ENCODE peak calls at places on chromosomes 3 and 15, in ten cellular contexts. One of them, this sample, is unnamed.

GRCh38 chr3:157438371-157438735 is 1.7 kb downstream of the PTX3 start:
- DNase-seq in IMR-90: no peak
- DNase-seq in GM13977: peak
- DNase-seq in body of pancreas: peak
- DNase-seq in cardiac fibroblast: peak
- DNase-seq in H9: peak
- DNase-seq in CD14-positive monocyte: no peak
- DNase-seq in Calu3: peak
- DNase-seq in fibroblast of pulmonary artery: peak
- DNase-seq in coronary artery: no peak
- DNase-seq in this sample: no peak

GRCh38 chr15:66737243-66738010 is 35.4 kb downstream of the SMAD6 start:
- DNase-seq in IMR-90: no peak
- DNase-seq in GM13977: no peak
- DNase-seq in body of pancreas: no peak
- DNase-seq in cardiac fibroblast: no peak
- DNase-seq in H9: no peak
- DNase-seq in CD14-positive monocyte: no peak
- DNase-seq in Calu3: no peak
- DNase-seq in fibroblast of pulmonary artery: no peak
- DNase-seq in coronary artery: no peak
- DNase-seq in this sample: no peak

GRCh38 chr3:182713743-182714517 is 79.4 kb upstream of the ATP11B start:
- DNase-seq in IMR-90: peak
- DNase-seq in GM13977: peak
- DNase-seq in body of pancreas: no peak
- DNase-seq in cardiac fibroblast: peak
- DNase-seq in H9: no peak
- DNase-seq in CD14-positive monocyte: no peak
- DNase-seq in Calu3: peak
- DNase-seq in fibroblast of pulmonary artery: peak
- DNase-seq in coronary artery: no peak
- DNase-seq in this sample: peak

GRCh38 chr15:63019539-63020109 is 22.9 kb upstream of the TPM1 start:
- DNase-seq in IMR-90: peak
- DNase-seq in GM13977: no peak
- DNase-seq in body of pancreas: peak
- DNase-seq in cardiac fibroblast: peak
- DNase-seq in H9: peak
- DNase-seq in CD14-positive monocyte: no peak
- DNase-seq in Calu3: peak
- DNase-seq in fibroblast of pulmonary artery: peak
- DNase-seq in coronary artery: peak
- DNase-seq in this sample: no peak

GRCh38 chr3:39154323-39155021 is 1.1 kb upstream of the CSRNP1 start:
- DNase-seq in IMR-90: no peak
- DNase-seq in GM13977: no peak
- DNase-seq in body of pancreas: peak
- DNase-seq in cardiac fibroblast: no peak
- DNase-seq in H9: peak
- DNase-seq in CD14-positive monocyte: no peak
- DNase-seq in Calu3: no peak
- DNase-seq in fibroblast of pulmonary artery: no peak
- DNase-seq in coronary artery: peak
- DNase-seq in this sample: no peak

GRCh38 chr15:61050844-61051569 is 178.1 kb downstream of the RORA start:
- DNase-seq in IMR-90: peak
- DNase-seq in GM13977: no peak
- DNase-seq in body of pancreas: no peak
- DNase-seq in cardiac fibroblast: no peak
- DNase-seq in H9: no peak
- DNase-seq in CD14-positive monocyte: no peak
- DNase-seq in Calu3: no peak
- DNase-seq in fibroblast of pulmonary artery: no peak
- DNase-seq in coronary artery: no peak
- DNase-seq in this sample: no peak

GRCh38 chr3:172341482-172342059 is 106.7 kb downstream of the GHSR start:
- DNase-seq in IMR-90: peak
- DNase-seq in GM13977: peak
- DNase-seq in body of pancreas: no peak
- DNase-seq in cardiac fibroblast: peak
- DNase-seq in H9: no peak
- DNase-seq in CD14-positive monocyte: no peak
- DNase-seq in Calu3: peak
- DNase-seq in fibroblast of pulmonary artery: peak
- DNase-seq in coronary artery: no peak
- DNase-seq in this sample: peak

GRCh38 chr15:40693904-40694705 is 869 bp upstream of the RAD51 start:
- DNase-seq in IMR-90: no peak
- DNase-seq in GM13977: no peak
- DNase-seq in body of pancreas: no peak
- DNase-seq in cardiac fibroblast: peak
- DNase-seq in H9: no peak
- DNase-seq in CD14-positive monocyte: peak
- DNase-seq in Calu3: no peak
- DNase-seq in fibroblast of pulmonary artery: peak
- DNase-seq in coronary artery: no peak
- DNase-seq in this sample: no peak

GRCh38 chr3:44832032-44832431 is 29.7 kb upstream of the TMEM42 start:
- DNase-seq in IMR-90: no peak
- DNase-seq in GM13977: no peak
- DNase-seq in body of pancreas: no peak
- DNase-seq in cardiac fibroblast: no peak
- DNase-seq in H9: no peak
- DNase-seq in CD14-positive monocyte: no peak
- DNase-seq in Calu3: no peak
- DNase-seq in fibroblast of pulmonary artery: no peak
- DNase-seq in coronary artery: no peak
- DNase-seq in this sample: no peak

GRCh38 chr3:144843099-144843498 is 871.5 kb downstream of the DIPK2A start:
- DNase-seq in IMR-90: no peak
- DNase-seq in GM13977: no peak
- DNase-seq in body of pancreas: no peak
- DNase-seq in cardiac fibroblast: no peak
- DNase-seq in H9: no peak
- DNase-seq in CD14-positive monocyte: no peak
- DNase-seq in Calu3: no peak
- DNase-seq in fibroblast of pulmonary artery: peak
- DNase-seq in coronary artery: no peak
- DNase-seq in this sample: no peak

GRCh38 chr3:5017953-5018531 is 38.8 kb downstream of the BHLHE40 start:
- DNase-seq in IMR-90: no peak
- DNase-seq in GM13977: no peak
- DNase-seq in body of pancreas: peak
- DNase-seq in cardiac fibroblast: peak
- DNase-seq in H9: no peak
- DNase-seq in CD14-positive monocyte: no peak
- DNase-seq in Calu3: peak
- DNase-seq in fibroblast of pulmonary artery: peak
- DNase-seq in coronary artery: peak
- DNase-seq in this sample: no peak

GRCh38 chr15:45604321-45604720 is 17.1 kb downstream of the BLOC1S6 start:
- DNase-seq in IMR-90: no peak
- DNase-seq in GM13977: no peak
- DNase-seq in body of pancreas: no peak
- DNase-seq in cardiac fibroblast: no peak
- DNase-seq in H9: no peak
- DNase-seq in CD14-positive monocyte: no peak
- DNase-seq in Calu3: no peak
- DNase-seq in fibroblast of pulmonary artery: no peak
- DNase-seq in coronary artery: no peak
- DNase-seq in this sample: no peak

GRCh38 chr3:174462908-174463307 is 396.2 kb upstream of the NAALADL2 start:
- DNase-seq in IMR-90: peak
- DNase-seq in GM13977: no peak
- DNase-seq in body of pancreas: no peak
- DNase-seq in cardiac fibroblast: no peak
- DNase-seq in H9: no peak
- DNase-seq in CD14-positive monocyte: no peak
- DNase-seq in Calu3: no peak
- DNase-seq in fibroblast of pulmonary artery: no peak
- DNase-seq in coronary artery: no peak
- DNase-seq in this sample: no peak

GRCh38 chr3:138675393-138675792 is 66.8 kb downstream of the FAIM start:
- DNase-seq in IMR-90: peak
- DNase-seq in GM13977: no peak
- DNase-seq in body of pancreas: no peak
- DNase-seq in cardiac fibroblast: peak
- DNase-seq in H9: no peak
- DNase-seq in CD14-positive monocyte: no peak
- DNase-seq in Calu3: no peak
- DNase-seq in fibroblast of pulmonary artery: peak
- DNase-seq in coronary artery: no peak
- DNase-seq in this sample: no peak

GRCh38 chr3:123757281-123757940 is 126.7 kb downstream of the MYLK start:
- DNase-seq in IMR-90: no peak
- DNase-seq in GM13977: no peak
- DNase-seq in body of pancreas: peak
- DNase-seq in cardiac fibroblast: peak
- DNase-seq in H9: no peak
- DNase-seq in CD14-positive monocyte: no peak
- DNase-seq in Calu3: peak
- DNase-seq in fibroblast of pulmonary artery: no peak
- DNase-seq in coronary artery: no peak
- DNase-seq in this sample: no peak

GRCh38 chr15:101067660-101068522 is 148.7 kb downstream of the LRRK1 start:
- DNase-seq in IMR-90: peak
- DNase-seq in GM13977: no peak
- DNase-seq in body of pancreas: no peak
- DNase-seq in cardiac fibroblast: no peak
- DNase-seq in H9: no peak
- DNase-seq in CD14-positive monocyte: no peak
- DNase-seq in Calu3: no peak
- DNase-seq in fibroblast of pulmonary artery: no peak
- DNase-seq in coronary artery: no peak
- DNase-seq in this sample: no peak
- TF ChIP-seq CTCF in IMR-90: no peak
- TF ChIP-seq CTCF in GM13977: no peak
- TF ChIP-seq CTCF in body of pancreas: no peak
- TF ChIP-seq CTCF in cardiac fibroblast: no peak
- TF ChIP-seq CTCF in H9: no peak
- TF ChIP-seq CTCF in CD14-positive monocyte: no peak
- TF ChIP-seq CTCF in Calu3: no peak
- TF ChIP-seq CTCF in fibroblast of pulmonary artery: no peak
- TF ChIP-seq CTCF in coronary artery: no peak
- TF ChIP-seq CTCF in this sample: no peak

GRCh38 chr15:71314956-71315537 is 199.8 kb downstream of the THSD4 start:
- DNase-seq in IMR-90: no peak
- DNase-seq in GM13977: no peak
- DNase-seq in body of pancreas: no peak
- DNase-seq in cardiac fibroblast: no peak
- DNase-seq in H9: no peak
- DNase-seq in CD14-positive monocyte: no peak
- DNase-seq in Calu3: no peak
- DNase-seq in fibroblast of pulmonary artery: no peak
- DNase-seq in coronary artery: no peak
- DNase-seq in this sample: no peak
- TF ChIP-seq CTCF in IMR-90: no peak
- TF ChIP-seq CTCF in GM13977: no peak
- TF ChIP-seq CTCF in body of pancreas: no peak
- TF ChIP-seq CTCF in cardiac fibroblast: no peak
- TF ChIP-seq CTCF in H9: no peak
- TF ChIP-seq CTCF in CD14-positive monocyte: no peak
- TF ChIP-seq CTCF in Calu3: no peak
- TF ChIP-seq CTCF in fibroblast of pulmonary artery: no peak
- TF ChIP-seq CTCF in coronary artery: no peak
- TF ChIP-seq CTCF in this sample: no peak

DNA sequence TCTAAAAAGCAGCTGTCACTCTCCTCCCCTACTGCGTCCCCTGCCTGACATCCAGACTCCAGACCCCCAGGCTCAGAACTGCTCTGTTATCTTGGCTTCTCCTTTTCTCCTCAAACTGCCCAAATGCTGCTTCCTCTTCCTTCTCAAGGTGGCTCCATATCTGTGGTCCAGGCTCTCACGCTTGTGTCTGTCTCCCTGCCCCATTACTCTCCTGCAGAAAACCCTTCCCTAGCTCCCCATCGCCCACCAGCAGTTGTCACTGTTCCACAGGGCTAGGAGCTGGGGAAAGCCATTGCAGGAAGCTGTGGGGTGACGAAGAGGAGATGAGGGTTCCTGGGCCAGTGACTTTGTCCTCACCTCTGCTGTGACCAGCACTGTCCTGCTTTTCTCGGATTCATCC is 30.7 kb upstream of the CGNL1 start:
- DNase-seq in IMR-90: no peak
- DNase-seq in GM13977: no peak
- DNase-seq in body of pancreas: no peak
- DNase-seq in cardiac fibroblast: peak
- DNase-seq in H9: peak
- DNase-seq in CD14-positive monocyte: no peak
- DNase-seq in Calu3: peak
- DNase-seq in fibroblast of pulmonary artery: no peak
- DNase-seq in coronary artery: no peak
- DNase-seq in this sample: no peak
- TF ChIP-seq CTCF in IMR-90: peak
- TF ChIP-seq CTCF in GM13977: no peak
- TF ChIP-seq CTCF in body of pancreas: peak
- TF ChIP-seq CTCF in cardiac fibroblast: peak
- TF ChIP-seq CTCF in H9: peak
- TF ChIP-seq CTCF in CD14-positive monocyte: no peak
- TF ChIP-seq CTCF in Calu3: no peak
- TF ChIP-seq CTCF in fibroblast of pulmonary artery: peak
- TF ChIP-seq CTCF in coronary artery: no peak
- TF ChIP-seq CTCF in this sample: no peak

GRCh38 chr3:13219902-13220296 is 146.7 kb upstream of the IQSEC1 start:
- DNase-seq in IMR-90: no peak
- DNase-seq in GM13977: no peak
- DNase-seq in body of pancreas: peak
- DNase-seq in cardiac fibroblast: no peak
- DNase-seq in H9: no peak
- DNase-seq in CD14-positive monocyte: no peak
- DNase-seq in Calu3: no peak
- DNase-seq in fibroblast of pulmonary artery: no peak
- DNase-seq in coronary artery: no peak
- DNase-seq in this sample: no peak

GRCh38 chr3:13217736-13218540 is 144.7 kb upstream of the IQSEC1 start:
- DNase-seq in IMR-90: peak
- DNase-seq in GM13977: no peak
- DNase-seq in body of pancreas: no peak
- DNase-seq in cardiac fibroblast: no peak
- DNase-seq in H9: no peak
- DNase-seq in CD14-positive monocyte: no peak
- DNase-seq in Calu3: peak
- DNase-seq in fibroblast of pulmonary artery: no peak
- DNase-seq in coronary artery: no peak
- DNase-seq in this sample: no peak

GRCh38 chr3:13218541-13218908 is 145.3 kb upstream of the IQSEC1 start:
- DNase-seq in IMR-90: no peak
- DNase-seq in GM13977: no peak
- DNase-seq in body of pancreas: no peak
- DNase-seq in cardiac fibroblast: no peak
- DNase-seq in H9: no peak
- DNase-seq in CD14-positive monocyte: no peak
- DNase-seq in Calu3: no peak
- DNase-seq in fibroblast of pulmonary artery: no peak
- DNase-seq in coronary artery: no peak
- DNase-seq in this sample: no peak

GRCh38 chr3:13220991-13221390 is 147.8 kb upstream of the IQSEC1 start:
- DNase-seq in IMR-90: no peak
- DNase-seq in GM13977: no peak
- DNase-seq in body of pancreas: no peak
- DNase-seq in cardiac fibroblast: no peak
- DNase-seq in H9: no peak
- DNase-seq in CD14-positive monocyte: no peak
- DNase-seq in Calu3: no peak
- DNase-seq in fibroblast of pulmonary artery: no peak
- DNase-seq in coronary artery: no peak
- DNase-seq in this sample: no peak

GRCh38 chr3:13219077-13219901 is 146.1 kb upstream of the IQSEC1 start:
- DNase-seq in IMR-90: no peak
- DNase-seq in GM13977: no peak
- DNase-seq in body of pancreas: peak
- DNase-seq in cardiac fibroblast: no peak
- DNase-seq in H9: no peak
- DNase-seq in CD14-positive monocyte: no peak
- DNase-seq in Calu3: no peak
- DNase-seq in fibroblast of pulmonary artery: no peak
- DNase-seq in coronary artery: no peak
- DNase-seq in this sample: no peak
- TF ChIP-seq CTCF in IMR-90: no peak
- TF ChIP-seq CTCF in GM13977: no peak
- TF ChIP-seq CTCF in body of pancreas: no peak
- TF ChIP-seq CTCF in cardiac fibroblast: no peak
- TF ChIP-seq CTCF in H9: no peak
- TF ChIP-seq CTCF in CD14-positive monocyte: no peak
- TF ChIP-seq CTCF in Calu3: no peak
- TF ChIP-seq CTCF in fibroblast of pulmonary artery: no peak
- TF ChIP-seq CTCF in coronary artery: no peak
- TF ChIP-seq CTCF in this sample: no peak